ENCODE peak calls at places on chromosome 12, in seven cellular contexts. One of them, this sample, is unnamed.
A peak's percentile ranks its signal among the peaks of the same experiment; 100 is the strongest.

GRCh38 chr12:10688042-10688441 is 14.2 kb upstream of the STYK1 start:
- DNase-seq in K562: no peak
- DNase-seq in GM12878: no peak
- DNase-seq in GM12891: no peak
- DNase-seq in SK-N-SH: no peak
- DNase-seq in H1: no peak
- DNase-seq in HepG2: no peak
- DNase-seq in this sample: no peak

GRCh38 chr12:30026621-30027234 is 243.0 kb upstream of the TMTC1 start:
- DNase-seq in GM12878: no peak
- DNase-seq in H1: no peak
- DNase-seq in SK-N-SH: no peak
- DNase-seq in GM12891: no peak
- DNase-seq in HepG2: no peak
- DNase-seq in K562: no peak
- DNase-seq in this sample: no peak

GRCh38 chr12:63752283-63752682 is 27.4 kb upstream of the RXYLT1 start:
- DNase-seq in H1: no peak
- DNase-seq in HepG2: no peak
- DNase-seq in GM12878: no peak
- DNase-seq in K562: no peak
- DNase-seq in GM12891: no peak
- DNase-seq in SK-N-SH: no peak
- DNase-seq in this sample: no peak

GRCh38 chr12:130102266-130102665 is 60.0 kb upstream of the FZD10 start:
- DNase-seq in GM12878: no peak
- DNase-seq in HepG2: no peak
- DNase-seq in K562: no peak
- DNase-seq in GM12891: no peak
- DNase-seq in H1: no peak
- DNase-seq in SK-N-SH: no peak
- DNase-seq in this sample: no peak

GRCh38 chr12:16573652-16574077 is 32.3 kb downstream of the LMO3 start:
- DNase-seq in H1: no peak
- DNase-seq in K562: no peak
- DNase-seq in SK-N-SH: no peak
- DNase-seq in HepG2: peak; percentile 18
- DNase-seq in GM12878: no peak
- DNase-seq in GM12891: no peak
- DNase-seq in this sample: no peak

GRCh38 chr12:116818341-116818856 is 62.8 kb downstream of the HRK start:
- DNase-seq in GM12891: no peak
- DNase-seq in H1: no peak
- DNase-seq in K562: peak; percentile 37
- DNase-seq in HepG2: no peak
- DNase-seq in GM12878: no peak
- DNase-seq in SK-N-SH: peak; percentile 27
- DNase-seq in this sample: no peak

GRCh38 chr12:62346817-62347216 is 86.6 kb downstream of the USP15 start:
- DNase-seq in SK-N-SH: no peak
- DNase-seq in K562: no peak
- DNase-seq in HepG2: no peak
- DNase-seq in GM12878: no peak
- DNase-seq in GM12891: no peak
- DNase-seq in H1: no peak
- DNase-seq in this sample: no peak

GRCh38 chr12:19484738-19485137 is 45.4 kb downstream of the AEBP2 start:
- DNase-seq in HepG2: no peak
- DNase-seq in GM12891: no peak
- DNase-seq in H1: no peak
- DNase-seq in K562: no peak
- DNase-seq in SK-N-SH: no peak
- DNase-seq in GM12878: no peak
- DNase-seq in this sample: no peak

GRCh38 chr12:46494424-46494823 is 121.9 kb upstream of the SLC38A2 start:
- DNase-seq in K562: no peak
- DNase-seq in SK-N-SH: no peak
- DNase-seq in GM12878: no peak
- DNase-seq in HepG2: peak; percentile 88
- DNase-seq in GM12891: no peak
- DNase-seq in H1: no peak
- DNase-seq in this sample: no peak

GRCh38 chr12:9851927-9852326 is 17.2 kb downstream of the CLEC2B start:
- DNase-seq in GM12891: no peak
- DNase-seq in HepG2: no peak
- DNase-seq in H1: no peak
- DNase-seq in GM12878: no peak
- DNase-seq in K562: no peak
- DNase-seq in SK-N-SH: no peak
- DNase-seq in this sample: no peak

GRCh38 chr12:65616022-65616421 is 208.3 kb upstream of the HMGA2 start:
- DNase-seq in GM12878: no peak
- DNase-seq in GM12891: no peak
- DNase-seq in K562: no peak
- DNase-seq in H1: no peak
- DNase-seq in SK-N-SH: no peak
- DNase-seq in HepG2: no peak
- DNase-seq in this sample: no peak

GRCh38 chr12:53097564-53098353 is at the start of gene IGFBP6:
- DNase-seq in GM12891: no peak
- DNase-seq in H1: peak; percentile 80
- DNase-seq in K562: peak; percentile 76
- DNase-seq in HepG2: no peak
- DNase-seq in GM12878: no peak
- DNase-seq in SK-N-SH: peak; percentile 91
- DNase-seq in this sample: no peak

GRCh38 chr12:32265920-32266319 is 133.4 kb upstream of the FGD4 start:
- DNase-seq in SK-N-SH: no peak
- DNase-seq in K562: no peak
- DNase-seq in GM12891: no peak
- DNase-seq in HepG2: no peak
- DNase-seq in GM12878: no peak
- DNase-seq in H1: no peak
- DNase-seq in this sample: no peak

GRCh38 chr12:120229071-120229582 is 28.2 kb upstream of the RPLP0 start:
- DNase-seq in GM12891: no peak
- DNase-seq in HepG2: peak; percentile 67
- DNase-seq in K562: peak; percentile 97
- DNase-seq in H1: no peak
- DNase-seq in SK-N-SH: peak; percentile 31
- DNase-seq in GM12878: no peak
- DNase-seq in this sample: no peak

GRCh38 chr12:120230974-120231315 is 30.0 kb upstream of the RPLP0 start:
- DNase-seq in SK-N-SH: no peak
- DNase-seq in HepG2: no peak
- DNase-seq in H1: no peak
- DNase-seq in K562: no peak
- DNase-seq in GM12878: no peak
- DNase-seq in GM12891: no peak
- DNase-seq in this sample: no peak

GRCh38 chr12:120228291-120229070 is 27.6 kb upstream of the RPLP0 start:
- DNase-seq in SK-N-SH: peak; percentile 91
- DNase-seq in GM12878: peak; percentile 49
- DNase-seq in H1: peak; percentile 93
- DNase-seq in HepG2: peak; percentile 91
- DNase-seq in GM12891: peak; percentile 86
- DNase-seq in K562: peak; percentile 92
- DNase-seq in this sample: peak; percentile 91

GRCh38 chr12:120230326-120230973 is 29.5 kb upstream of the RPLP0 start:
- DNase-seq in HepG2: peak; percentile 89
- DNase-seq in GM12891: no peak
- DNase-seq in H1: peak; percentile 83
- DNase-seq in SK-N-SH: peak; percentile 63
- DNase-seq in K562: peak; percentile 96
- DNase-seq in GM12878: no peak
- DNase-seq in this sample: no peak

DNA sequence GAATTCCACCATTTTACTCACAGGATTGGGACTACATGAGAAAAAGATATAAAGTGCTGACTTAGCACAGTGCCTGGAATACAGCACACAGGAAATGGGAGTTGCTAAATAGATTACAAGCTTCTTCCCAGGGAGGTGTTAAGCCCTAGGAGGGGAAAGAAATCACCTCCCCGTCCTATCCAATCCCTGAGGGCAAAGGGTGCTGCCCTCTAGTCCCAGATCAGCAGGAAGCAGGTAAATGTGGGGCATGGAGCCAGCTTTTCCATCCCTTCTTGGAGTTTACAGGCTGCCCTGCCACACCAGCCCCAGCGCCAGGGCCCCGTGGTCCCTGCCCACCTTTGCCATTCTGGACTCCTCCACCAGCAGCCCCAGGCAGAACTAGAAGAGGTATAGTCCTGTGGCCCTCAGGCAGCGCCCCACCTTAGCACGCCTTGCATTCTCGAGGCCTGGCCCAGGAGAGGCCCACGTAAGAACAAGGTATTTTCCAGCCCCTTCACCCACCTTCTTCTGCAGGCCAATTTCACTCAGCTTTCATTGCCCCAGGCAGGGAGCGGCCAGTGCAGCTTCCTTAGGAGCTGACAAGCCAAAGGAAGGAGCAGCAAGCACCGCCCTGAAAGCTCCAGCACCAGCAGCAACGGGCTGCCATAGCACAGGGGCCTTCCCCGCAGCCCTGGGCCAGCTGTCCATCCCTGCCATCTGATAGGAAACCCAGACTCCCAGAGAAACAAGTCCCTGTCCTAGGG is 28.8 kb upstream of the RPLP0 start:
- DNase-seq in HepG2: no peak
- DNase-seq in K562: no peak
- DNase-seq in SK-N-SH: peak; percentile 79
- DNase-seq in GM12891: no peak
- DNase-seq in GM12878: no peak
- DNase-seq in H1: no peak
- DNase-seq in this sample: no peak
- TF ChIP-seq TAF1 in HepG2: no peak
- TF ChIP-seq TAF1 in K562: no peak
- TF ChIP-seq TAF1 in SK-N-SH: no peak
- TF ChIP-seq TAF1 in GM12891: no peak
- TF ChIP-seq TAF1 in GM12878: no peak
- TF ChIP-seq TAF1 in H1: no peak
- TF ChIP-seq TAF1 in this sample: no peak

GRCh38 chr12:1529862-1530591 is 64.4 kb downstream of the FBXL14 start:
- DNase-seq in GM12878: no peak
- DNase-seq in GM12891: peak; percentile 43
- DNase-seq in SK-N-SH: peak; percentile 81
- DNase-seq in H1: no peak
- DNase-seq in K562: peak; percentile 40
- DNase-seq in HepG2: no peak
- DNase-seq in this sample: no peak

GRCh38 chr12:1528791-1529190 is 65.6 kb downstream of the FBXL14 start:
- DNase-seq in SK-N-SH: no peak
- DNase-seq in GM12891: no peak
- DNase-seq in H1: no peak
- DNase-seq in K562: no peak
- DNase-seq in GM12878: no peak
- DNase-seq in HepG2: no peak
- DNase-seq in this sample: no peak

GRCh38 chr12:1529228-1529861 is 65.0 kb downstream of the FBXL14 start:
- DNase-seq in SK-N-SH: no peak
- DNase-seq in H1: no peak
- DNase-seq in GM12891: no peak
- DNase-seq in K562: no peak
- DNase-seq in GM12878: no peak
- DNase-seq in HepG2: no peak
- DNase-seq in this sample: no peak

GRCh38 chr12:1525858-1526257 is 68.5 kb downstream of the FBXL14 start:
- DNase-seq in K562: no peak
- DNase-seq in GM12878: no peak
- DNase-seq in H1: no peak
- DNase-seq in GM12891: no peak
- DNase-seq in SK-N-SH: no peak
- DNase-seq in HepG2: no peak
- DNase-seq in this sample: no peak

GRCh38 chr12:1527789-1528188 is 66.6 kb downstream of the FBXL14 start:
- DNase-seq in HepG2: no peak
- DNase-seq in H1: no peak
- DNase-seq in K562: no peak
- DNase-seq in SK-N-SH: no peak
- DNase-seq in GM12878: no peak
- DNase-seq in GM12891: no peak
- DNase-seq in this sample: no peak
- TF ChIP-seq TAF1 in HepG2: no peak
- TF ChIP-seq TAF1 in H1: no peak
- TF ChIP-seq TAF1 in K562: no peak
- TF ChIP-seq TAF1 in SK-N-SH: no peak
- TF ChIP-seq TAF1 in GM12878: no peak
- TF ChIP-seq TAF1 in GM12891: no peak
- TF ChIP-seq TAF1 in this sample: no peak

DNA sequence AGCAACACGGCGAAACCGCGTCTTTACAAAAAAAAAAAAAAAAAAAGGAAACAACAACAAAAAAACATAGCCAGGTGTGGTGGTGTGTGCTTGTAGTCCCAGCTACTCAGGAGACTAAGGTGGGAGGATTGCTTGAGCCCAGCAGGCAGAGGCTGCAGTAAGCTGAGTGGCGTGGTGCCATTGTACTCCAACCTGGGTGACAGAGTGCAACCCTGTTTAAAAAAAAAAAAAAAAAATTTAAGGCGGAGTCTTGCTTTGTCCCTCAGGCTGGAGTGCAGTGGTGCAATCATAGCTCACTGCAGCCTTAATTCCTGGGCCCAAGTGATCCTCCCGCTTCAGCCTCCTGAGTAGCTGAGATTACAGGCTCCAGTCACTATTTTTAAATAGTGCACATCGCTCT is 18.2 kb upstream of the FIGNL2 start:
- DNase-seq in HepG2: no peak
- DNase-seq in SK-N-SH: no peak
- DNase-seq in GM12891: no peak
- DNase-seq in H1: no peak
- DNase-seq in K562: no peak
- DNase-seq in GM12878: no peak
- DNase-seq in this sample: no peak
- TF ChIP-seq TAF1 in HepG2: no peak
- TF ChIP-seq TAF1 in SK-N-SH: no peak
- TF ChIP-seq TAF1 in GM12891: no peak
- TF ChIP-seq TAF1 in H1: no peak
- TF ChIP-seq TAF1 in K562: no peak
- TF ChIP-seq TAF1 in GM12878: no peak
- TF ChIP-seq TAF1 in this sample: no peak

GRCh38 chr12:94763461-94763860 is 113.1 kb upstream of the TMCC3 start:
- DNase-seq in H1: no peak
- DNase-seq in K562: no peak
- DNase-seq in GM12891: no peak
- DNase-seq in GM12878: no peak
- DNase-seq in HepG2: no peak
- DNase-seq in SK-N-SH: no peak
- DNase-seq in this sample: no peak

GRCh38 chr12:94762943-94763342 is 112.6 kb upstream of the TMCC3 start:
- DNase-seq in H1: no peak
- DNase-seq in GM12878: no peak
- DNase-seq in SK-N-SH: no peak
- DNase-seq in HepG2: no peak
- DNase-seq in GM12891: no peak
- DNase-seq in K562: no peak
- DNase-seq in this sample: no peak

GRCh38 chr12:94761559-94761958 is 111.2 kb upstream of the TMCC3 start:
- DNase-seq in GM12878: no peak
- DNase-seq in K562: peak; percentile 9
- DNase-seq in GM12891: no peak
- DNase-seq in SK-N-SH: no peak
- DNase-seq in HepG2: peak; percentile 9
- DNase-seq in H1: no peak
- DNase-seq in this sample: no peak

GRCh38 chr12:94760786-94761185 is 110.4 kb upstream of the TMCC3 start:
- DNase-seq in GM12878: no peak
- DNase-seq in SK-N-SH: no peak
- DNase-seq in H1: no peak
- DNase-seq in K562: no peak
- DNase-seq in GM12891: no peak
- DNase-seq in HepG2: no peak
- DNase-seq in this sample: no peak

GRCh38 chr12:94762259-94762942 is 112.0 kb upstream of the TMCC3 start:
- DNase-seq in GM12891: no peak
- DNase-seq in K562: no peak
- DNase-seq in H1: no peak
- DNase-seq in SK-N-SH: no peak
- DNase-seq in GM12878: peak; percentile 56
- DNase-seq in HepG2: no peak
- DNase-seq in this sample: no peak
- TF ChIP-seq TAF1 in GM12891: no peak
- TF ChIP-seq TAF1 in K562: no peak
- TF ChIP-seq TAF1 in H1: no peak
- TF ChIP-seq TAF1 in SK-N-SH: no peak
- TF ChIP-seq TAF1 in GM12878: no peak
- TF ChIP-seq TAF1 in HepG2: no peak
- TF ChIP-seq TAF1 in this sample: no peak

This sample was measured in GM12892.